ENCODE peak calls at places on chromosomes 7 and 10, in eight cellular contexts. One of them, this sample, is unnamed. For H3K36me3, the result is how much of the 10 kb centered on the place peaks cover.

GRCh38 chr10:74770400-74770799 is 56.0 kb upstream of the KAT6B start:
- DNase-seq in endothelial cell of umbilical vein: no peak
- DNase-seq in pancreas: no peak
- DNase-seq in sigmoid colon: no peak
- DNase-seq in Peyer's patch: no peak
- DNase-seq in neural progenitor cell: no peak
- DNase-seq in HCT116: no peak
- DNase-seq in cardiac muscle cell: no peak
- DNase-seq in this sample: no peak

GRCh38 chr10:78754269-78755074 is 314.3 kb upstream of the ZMIZ1 start:
- DNase-seq in endothelial cell of umbilical vein: peak
- DNase-seq in pancreas: no peak
- DNase-seq in sigmoid colon: no peak
- DNase-seq in Peyer's patch: no peak
- DNase-seq in neural progenitor cell: peak
- DNase-seq in HCT116: no peak
- DNase-seq in cardiac muscle cell: no peak
- DNase-seq in this sample: peak

GRCh38 chr10:46096909-46097575 is 51.0 kb upstream of the MSMB start:
- DNase-seq in endothelial cell of umbilical vein: peak
- DNase-seq in pancreas: no peak
- DNase-seq in sigmoid colon: no peak
- DNase-seq in Peyer's patch: peak
- DNase-seq in neural progenitor cell: peak
- DNase-seq in HCT116: no peak
- DNase-seq in cardiac muscle cell: peak
- DNase-seq in this sample: no peak

GRCh38 chr10:112801004-112801403 is 149.0 kb upstream of the TCF7L2 start:
- DNase-seq in endothelial cell of umbilical vein: no peak
- DNase-seq in pancreas: no peak
- DNase-seq in sigmoid colon: no peak
- DNase-seq in Peyer's patch: no peak
- DNase-seq in neural progenitor cell: no peak
- DNase-seq in HCT116: no peak
- DNase-seq in cardiac muscle cell: no peak
- DNase-seq in this sample: no peak

GRCh38 chr10:22911889-22912762 is 15.7 kb upstream of the ARMC3 start:
- DNase-seq in endothelial cell of umbilical vein: peak
- DNase-seq in pancreas: peak
- DNase-seq in sigmoid colon: no peak
- DNase-seq in Peyer's patch: no peak
- DNase-seq in neural progenitor cell: no peak
- DNase-seq in HCT116: no peak
- DNase-seq in cardiac muscle cell: peak
- DNase-seq in this sample: peak

GRCh38 chr7:157537056-157537455 is 200.3 kb downstream of the DNAJB6 start:
- DNase-seq in endothelial cell of umbilical vein: no peak
- DNase-seq in pancreas: no peak
- DNase-seq in sigmoid colon: peak
- DNase-seq in Peyer's patch: no peak
- DNase-seq in neural progenitor cell: no peak
- DNase-seq in HCT116: no peak
- DNase-seq in cardiac muscle cell: no peak
- DNase-seq in this sample: no peak

GRCh38 chr10:128494665-128495064 is 368.4 kb upstream of the MKI67 start:
- DNase-seq in endothelial cell of umbilical vein: no peak
- DNase-seq in pancreas: no peak
- DNase-seq in sigmoid colon: no peak
- DNase-seq in Peyer's patch: no peak
- DNase-seq in neural progenitor cell: no peak
- DNase-seq in HCT116: no peak
- DNase-seq in cardiac muscle cell: no peak
- DNase-seq in this sample: no peak

GRCh38 chr10:60434418-60435046 is 44.9 kb upstream of the ANK3 start:
- DNase-seq in endothelial cell of umbilical vein: peak
- DNase-seq in pancreas: peak
- DNase-seq in sigmoid colon: no peak
- DNase-seq in Peyer's patch: peak
- DNase-seq in neural progenitor cell: peak
- DNase-seq in HCT116: peak
- DNase-seq in cardiac muscle cell: peak
- DNase-seq in this sample: peak

GRCh38 chr10:106540606-106541005 is 623.9 kb downstream of the SORCS1 start:
- DNase-seq in endothelial cell of umbilical vein: no peak
- DNase-seq in pancreas: no peak
- DNase-seq in sigmoid colon: no peak
- DNase-seq in Peyer's patch: no peak
- DNase-seq in neural progenitor cell: no peak
- DNase-seq in HCT116: no peak
- DNase-seq in cardiac muscle cell: no peak
- DNase-seq in this sample: peak

GRCh38 chr7:144379791-144380384 is 23.6 kb downstream of the NOBOX start:
- DNase-seq in endothelial cell of umbilical vein: no peak
- DNase-seq in pancreas: no peak
- DNase-seq in sigmoid colon: no peak
- DNase-seq in Peyer's patch: no peak
- DNase-seq in neural progenitor cell: no peak
- DNase-seq in HCT116: no peak
- DNase-seq in cardiac muscle cell: no peak
- DNase-seq in this sample: no peak

DNA sequence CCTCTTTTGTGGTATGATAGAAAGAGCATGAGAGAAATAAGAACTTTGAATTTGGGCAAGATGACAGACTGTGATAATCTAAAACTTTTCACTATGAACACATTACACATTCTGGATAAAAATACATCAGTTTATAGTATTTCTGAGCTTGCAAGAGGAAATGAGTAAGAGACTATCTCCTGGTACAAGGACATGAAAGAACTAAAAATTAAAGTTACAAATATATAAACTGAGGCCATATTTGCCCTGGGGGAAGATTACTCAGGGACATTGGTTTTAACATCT is 8.3 kb upstream of the UCN3 start:
- DNase-seq in endothelial cell of umbilical vein: no peak
- DNase-seq in pancreas: no peak
- DNase-seq in sigmoid colon: no peak
- DNase-seq in Peyer's patch: no peak
- DNase-seq in neural progenitor cell: no peak
- DNase-seq in HCT116: no peak
- DNase-seq in cardiac muscle cell: no peak
- DNase-seq in this sample: no peak
- H3K36me3 ChIP-seq in endothelial cell of umbilical vein: under half
- H3K36me3 ChIP-seq in pancreas: under half
- H3K36me3 ChIP-seq in sigmoid colon: under half
- H3K36me3 ChIP-seq in Peyer's patch: under half
- H3K36me3 ChIP-seq in neural progenitor cell: under half
- H3K36me3 ChIP-seq in HCT116: under half
- H3K36me3 ChIP-seq in cardiac muscle cell: under half
- H3K36me3 ChIP-seq in this sample: under half

DNA sequence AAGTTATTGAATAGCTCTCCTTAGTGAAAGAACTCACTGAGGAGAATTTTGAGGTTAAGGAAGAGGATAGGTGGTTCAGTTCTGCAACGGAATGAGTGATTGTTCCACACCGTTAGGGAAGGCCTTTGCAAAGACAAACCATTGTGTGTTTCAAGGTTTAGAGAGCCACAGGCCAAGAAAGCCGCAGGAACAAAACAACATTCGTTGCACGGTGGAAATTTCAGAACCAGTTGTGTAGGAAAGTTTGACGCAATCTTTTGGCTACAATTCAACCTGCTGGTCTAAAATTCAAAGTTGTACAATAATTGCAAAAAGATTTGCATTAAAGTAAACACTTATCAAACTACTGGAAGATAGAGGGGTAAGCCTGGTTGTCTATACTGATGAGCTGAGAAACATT is 91.5 kb downstream of the FAM107B start:
- DNase-seq in endothelial cell of umbilical vein: peak
- DNase-seq in pancreas: no peak
- DNase-seq in sigmoid colon: no peak
- DNase-seq in Peyer's patch: no peak
- DNase-seq in neural progenitor cell: no peak
- DNase-seq in HCT116: no peak
- DNase-seq in cardiac muscle cell: no peak
- DNase-seq in this sample: no peak
- TF ChIP-seq CTCF in endothelial cell of umbilical vein: no peak
- TF ChIP-seq CTCF in pancreas: no peak
- TF ChIP-seq CTCF in sigmoid colon: no peak
- TF ChIP-seq CTCF in Peyer's patch: no peak
- TF ChIP-seq CTCF in neural progenitor cell: no peak
- TF ChIP-seq CTCF in HCT116: no peak
- TF ChIP-seq CTCF in cardiac muscle cell: no peak
- TF ChIP-seq CTCF in this sample: no peak

GRCh38 chr7:132205515-132205914 is 370.8 kb downstream of the PLXNA4 start:
- DNase-seq in endothelial cell of umbilical vein: no peak
- DNase-seq in pancreas: no peak
- DNase-seq in sigmoid colon: no peak
- DNase-seq in Peyer's patch: no peak
- DNase-seq in neural progenitor cell: no peak
- DNase-seq in HCT116: no peak
- DNase-seq in cardiac muscle cell: no peak
- DNase-seq in this sample: no peak

GRCh38 chr7:132203021-132203420 is 373.2 kb downstream of the PLXNA4 start:
- DNase-seq in endothelial cell of umbilical vein: no peak
- DNase-seq in pancreas: no peak
- DNase-seq in sigmoid colon: peak
- DNase-seq in Peyer's patch: no peak
- DNase-seq in neural progenitor cell: no peak
- DNase-seq in HCT116: no peak
- DNase-seq in cardiac muscle cell: no peak
- DNase-seq in this sample: no peak

GRCh38 chr7:132207782-132208181 is 368.5 kb downstream of the PLXNA4 start:
- DNase-seq in endothelial cell of umbilical vein: no peak
- DNase-seq in pancreas: no peak
- DNase-seq in sigmoid colon: no peak
- DNase-seq in Peyer's patch: no peak
- DNase-seq in neural progenitor cell: no peak
- DNase-seq in HCT116: no peak
- DNase-seq in cardiac muscle cell: no peak
- DNase-seq in this sample: no peak

GRCh38 chr7:132207211-132207610 is 369.1 kb downstream of the PLXNA4 start:
- DNase-seq in endothelial cell of umbilical vein: no peak
- DNase-seq in pancreas: no peak
- DNase-seq in sigmoid colon: peak
- DNase-seq in Peyer's patch: no peak
- DNase-seq in neural progenitor cell: no peak
- DNase-seq in HCT116: no peak
- DNase-seq in cardiac muscle cell: peak
- DNase-seq in this sample: no peak

DNA sequence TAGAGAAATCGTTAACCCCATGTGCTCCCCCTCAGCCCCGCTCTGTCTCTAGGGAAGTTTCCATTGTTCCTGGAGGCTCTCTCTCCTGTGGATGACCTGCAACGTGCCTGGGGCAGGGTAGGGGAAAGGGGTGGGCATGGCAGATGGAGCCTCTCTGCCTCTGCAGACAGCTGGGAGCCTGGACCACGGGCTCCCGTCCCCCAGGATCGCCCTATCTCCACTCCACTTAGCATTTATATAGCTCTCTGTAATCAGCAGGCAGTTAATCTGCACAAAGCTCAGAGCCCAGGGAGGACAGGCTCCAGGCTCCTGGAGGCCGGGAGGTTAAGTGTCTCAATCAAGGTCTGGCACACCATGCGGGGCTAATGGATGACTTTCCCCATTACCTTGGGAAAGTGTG is 369.7 kb downstream of the PLXNA4 start:
- DNase-seq in endothelial cell of umbilical vein: no peak
- DNase-seq in pancreas: no peak
- DNase-seq in sigmoid colon: no peak
- DNase-seq in Peyer's patch: no peak
- DNase-seq in neural progenitor cell: no peak
- DNase-seq in HCT116: no peak
- DNase-seq in cardiac muscle cell: peak
- DNase-seq in this sample: no peak
- H3K36me3 ChIP-seq in endothelial cell of umbilical vein: under half
- H3K36me3 ChIP-seq in pancreas: under half
- H3K36me3 ChIP-seq in sigmoid colon: under half
- H3K36me3 ChIP-seq in Peyer's patch: under half
- H3K36me3 ChIP-seq in neural progenitor cell: under half
- H3K36me3 ChIP-seq in HCT116: under half
- H3K36me3 ChIP-seq in cardiac muscle cell: under half
- H3K36me3 ChIP-seq in this sample: under half

GRCh38 chr10:132632091-132632561 is 94.5 kb downstream of the INPP5A start:
- DNase-seq in endothelial cell of umbilical vein: no peak
- DNase-seq in pancreas: no peak
- DNase-seq in sigmoid colon: peak
- DNase-seq in Peyer's patch: no peak
- DNase-seq in neural progenitor cell: no peak
- DNase-seq in HCT116: no peak
- DNase-seq in cardiac muscle cell: peak
- DNase-seq in this sample: no peak

GRCh38 chr10:132634947-132635271 is 97.3 kb downstream of the INPP5A start:
- DNase-seq in endothelial cell of umbilical vein: no peak
- DNase-seq in pancreas: no peak
- DNase-seq in sigmoid colon: no peak
- DNase-seq in Peyer's patch: no peak
- DNase-seq in neural progenitor cell: no peak
- DNase-seq in HCT116: no peak
- DNase-seq in cardiac muscle cell: no peak
- DNase-seq in this sample: no peak

GRCh38 chr10:132636358-132636757 is 98.8 kb downstream of the INPP5A start:
- DNase-seq in endothelial cell of umbilical vein: no peak
- DNase-seq in pancreas: no peak
- DNase-seq in sigmoid colon: peak
- DNase-seq in Peyer's patch: no peak
- DNase-seq in neural progenitor cell: no peak
- DNase-seq in HCT116: no peak
- DNase-seq in cardiac muscle cell: no peak
- DNase-seq in this sample: no peak

GRCh38 chr10:132632851-132633684 is 95.5 kb downstream of the INPP5A start:
- DNase-seq in endothelial cell of umbilical vein: no peak
- DNase-seq in pancreas: no peak
- DNase-seq in sigmoid colon: peak
- DNase-seq in Peyer's patch: no peak
- DNase-seq in neural progenitor cell: no peak
- DNase-seq in HCT116: no peak
- DNase-seq in cardiac muscle cell: no peak
- DNase-seq in this sample: peak

GRCh38 chr10:132634241-132634946 is 96.8 kb downstream of the INPP5A start:
- DNase-seq in endothelial cell of umbilical vein: no peak
- DNase-seq in pancreas: no peak
- DNase-seq in sigmoid colon: peak
- DNase-seq in Peyer's patch: no peak
- DNase-seq in neural progenitor cell: peak
- DNase-seq in HCT116: no peak
- DNase-seq in cardiac muscle cell: no peak
- DNase-seq in this sample: no peak
- TF ChIP-seq CTCF in endothelial cell of umbilical vein: no peak
- TF ChIP-seq CTCF in pancreas: no peak
- TF ChIP-seq CTCF in sigmoid colon: no peak
- TF ChIP-seq CTCF in Peyer's patch: no peak
- TF ChIP-seq CTCF in neural progenitor cell: peak
- TF ChIP-seq CTCF in HCT116: no peak
- TF ChIP-seq CTCF in cardiac muscle cell: peak
- TF ChIP-seq CTCF in this sample: peak